ENCODE peak calls at places on chromosomes 1 and 21, in nine cellular contexts. One of them, this sample, is unnamed.
A peak's percentile ranks its signal among the peaks of the same experiment; 100 is the strongest.

GRCh38 chr1:83515566-83516169 is 483.3 kb downstream of the TTLL7 start:
- DNase-seq in AG10803: no peak
- DNase-seq in osteoblast: no peak
- DNase-seq in spleen: no peak
- DNase-seq in HFF-Myc: peak; percentile 69
- DNase-seq in psoas muscle: no peak
- DNase-seq in pancreas: no peak
- DNase-seq in left lung: no peak
- DNase-seq in brain microvascular endothelial cell: no peak
- DNase-seq in this sample: peak; percentile 57

GRCh38 chr21:42474043-42474831 is 21.8 kb downstream of the RSPH1 start:
- DNase-seq in AG10803: no peak
- DNase-seq in osteoblast: no peak
- DNase-seq in spleen: no peak
- DNase-seq in HFF-Myc: no peak
- DNase-seq in psoas muscle: no peak
- DNase-seq in pancreas: peak; percentile 82
- DNase-seq in left lung: no peak
- DNase-seq in brain microvascular endothelial cell: no peak
- DNase-seq in this sample: peak; percentile 72

GRCh38 chr1:40802078-40803075 is 18.8 kb downstream of the KCNQ4 start:
- DNase-seq in AG10803: peak; percentile 69
- DNase-seq in osteoblast: peak; percentile 97
- DNase-seq in spleen: peak; percentile 95
- DNase-seq in HFF-Myc: peak; percentile 9
- DNase-seq in psoas muscle: peak; percentile 87
- DNase-seq in pancreas: peak; percentile 84
- DNase-seq in left lung: peak; percentile 94
- DNase-seq in brain microvascular endothelial cell: peak; percentile 46
- DNase-seq in this sample: peak; percentile 90

GRCh38 chr1:98276514-98276913 is 355.7 kb upstream of the DPYD start:
- DNase-seq in AG10803: no peak
- DNase-seq in osteoblast: no peak
- DNase-seq in spleen: no peak
- DNase-seq in HFF-Myc: no peak
- DNase-seq in psoas muscle: no peak
- DNase-seq in pancreas: no peak
- DNase-seq in left lung: no peak
- DNase-seq in brain microvascular endothelial cell: no peak
- DNase-seq in this sample: no peak

GRCh38 chr1:178541829-178542553 is 29.1 kb downstream of the TEX35 start:
- DNase-seq in AG10803: no peak
- DNase-seq in osteoblast: peak; percentile 91
- DNase-seq in spleen: peak; percentile 89
- DNase-seq in HFF-Myc: no peak
- DNase-seq in psoas muscle: peak; percentile 48
- DNase-seq in pancreas: peak; percentile 71
- DNase-seq in left lung: peak; percentile 88
- DNase-seq in brain microvascular endothelial cell: no peak
- DNase-seq in this sample: peak; percentile 59

GRCh38 chr1:111140680-111140967 is 601 bp downstream of the CEPT1 start:
- DNase-seq in AG10803: peak; percentile 76
- DNase-seq in osteoblast: peak; percentile 88
- DNase-seq in spleen: no peak
- DNase-seq in HFF-Myc: no peak
- DNase-seq in psoas muscle: no peak
- DNase-seq in pancreas: no peak
- DNase-seq in left lung: no peak
- DNase-seq in brain microvascular endothelial cell: peak; percentile 30
- DNase-seq in this sample: peak; percentile 46

GRCh38 chr1:20037877-20038276 is 32.1 kb upstream of the PLA2G5 start:
- DNase-seq in AG10803: peak; percentile 17
- DNase-seq in osteoblast: no peak
- DNase-seq in spleen: peak; percentile 28
- DNase-seq in HFF-Myc: no peak
- DNase-seq in psoas muscle: no peak
- DNase-seq in pancreas: no peak
- DNase-seq in left lung: no peak
- DNase-seq in brain microvascular endothelial cell: no peak
- DNase-seq in this sample: peak; percentile 49

GRCh38 chr21:38905751-38906150 is 100.0 kb downstream of the ETS2 start:
- DNase-seq in AG10803: no peak
- DNase-seq in osteoblast: no peak
- DNase-seq in spleen: no peak
- DNase-seq in HFF-Myc: no peak
- DNase-seq in psoas muscle: no peak
- DNase-seq in pancreas: no peak
- DNase-seq in left lung: no peak
- DNase-seq in brain microvascular endothelial cell: no peak
- DNase-seq in this sample: no peak

GRCh38 chr21:24310780-24311179 is 1296.5 kb downstream of the MRPL39 start:
- DNase-seq in AG10803: no peak
- DNase-seq in osteoblast: no peak
- DNase-seq in spleen: no peak
- DNase-seq in HFF-Myc: no peak
- DNase-seq in psoas muscle: no peak
- DNase-seq in pancreas: no peak
- DNase-seq in left lung: no peak
- DNase-seq in brain microvascular endothelial cell: no peak
- DNase-seq in this sample: no peak

GRCh38 chr1:225484657-225485606 is 57.1 kb upstream of the LBR start:
- DNase-seq in AG10803: no peak
- DNase-seq in osteoblast: peak; percentile 44
- DNase-seq in spleen: no peak
- DNase-seq in HFF-Myc: no peak
- DNase-seq in psoas muscle: no peak
- DNase-seq in pancreas: peak; percentile 8
- DNase-seq in left lung: no peak
- DNase-seq in brain microvascular endothelial cell: no peak
- DNase-seq in this sample: no peak

GRCh38 chr1:113804421-113805255 is 7.6 kb downstream of the RSBN1 start:
- DNase-seq in AG10803: peak; percentile 38
- DNase-seq in osteoblast: peak; percentile 86
- DNase-seq in spleen: no peak
- DNase-seq in HFF-Myc: no peak
- DNase-seq in psoas muscle: no peak
- DNase-seq in pancreas: no peak
- DNase-seq in left lung: no peak
- DNase-seq in brain microvascular endothelial cell: peak; percentile 51
- DNase-seq in this sample: no peak

GRCh38 chr1:207284209-207284892 is 37.1 kb upstream of the CD55 start:
- DNase-seq in AG10803: peak; percentile 79
- DNase-seq in osteoblast: no peak
- DNase-seq in spleen: no peak
- DNase-seq in HFF-Myc: no peak
- DNase-seq in psoas muscle: no peak
- DNase-seq in pancreas: no peak
- DNase-seq in left lung: no peak
- DNase-seq in brain microvascular endothelial cell: no peak
- DNase-seq in this sample: peak; percentile 8

GRCh38 chr1:39727932-39728317 is 10.8 kb upstream of the PPIE start:
- DNase-seq in AG10803: no peak
- DNase-seq in osteoblast: no peak
- DNase-seq in spleen: no peak
- DNase-seq in HFF-Myc: no peak
- DNase-seq in psoas muscle: no peak
- DNase-seq in pancreas: no peak
- DNase-seq in left lung: no peak
- DNase-seq in brain microvascular endothelial cell: no peak
- DNase-seq in this sample: peak; percentile 55

GRCh38 chr1:39729030-39729429 is 9.7 kb upstream of the PPIE start:
- DNase-seq in AG10803: no peak
- DNase-seq in osteoblast: no peak
- DNase-seq in spleen: no peak
- DNase-seq in HFF-Myc: no peak
- DNase-seq in psoas muscle: no peak
- DNase-seq in pancreas: no peak
- DNase-seq in left lung: no peak
- DNase-seq in brain microvascular endothelial cell: no peak
- DNase-seq in this sample: no peak

GRCh38 chr1:39726600-39726999 is 12.1 kb upstream of the PPIE start:
- DNase-seq in AG10803: no peak
- DNase-seq in osteoblast: no peak
- DNase-seq in spleen: no peak
- DNase-seq in HFF-Myc: no peak
- DNase-seq in psoas muscle: no peak
- DNase-seq in pancreas: no peak
- DNase-seq in left lung: no peak
- DNase-seq in brain microvascular endothelial cell: no peak
- DNase-seq in this sample: no peak

GRCh38 chr1:39729842-39730241 is 8.8 kb upstream of the PPIE start:
- DNase-seq in AG10803: no peak
- DNase-seq in osteoblast: no peak
- DNase-seq in spleen: no peak
- DNase-seq in HFF-Myc: no peak
- DNase-seq in psoas muscle: no peak
- DNase-seq in pancreas: no peak
- DNase-seq in left lung: no peak
- DNase-seq in brain microvascular endothelial cell: no peak
- DNase-seq in this sample: no peak

DNA sequence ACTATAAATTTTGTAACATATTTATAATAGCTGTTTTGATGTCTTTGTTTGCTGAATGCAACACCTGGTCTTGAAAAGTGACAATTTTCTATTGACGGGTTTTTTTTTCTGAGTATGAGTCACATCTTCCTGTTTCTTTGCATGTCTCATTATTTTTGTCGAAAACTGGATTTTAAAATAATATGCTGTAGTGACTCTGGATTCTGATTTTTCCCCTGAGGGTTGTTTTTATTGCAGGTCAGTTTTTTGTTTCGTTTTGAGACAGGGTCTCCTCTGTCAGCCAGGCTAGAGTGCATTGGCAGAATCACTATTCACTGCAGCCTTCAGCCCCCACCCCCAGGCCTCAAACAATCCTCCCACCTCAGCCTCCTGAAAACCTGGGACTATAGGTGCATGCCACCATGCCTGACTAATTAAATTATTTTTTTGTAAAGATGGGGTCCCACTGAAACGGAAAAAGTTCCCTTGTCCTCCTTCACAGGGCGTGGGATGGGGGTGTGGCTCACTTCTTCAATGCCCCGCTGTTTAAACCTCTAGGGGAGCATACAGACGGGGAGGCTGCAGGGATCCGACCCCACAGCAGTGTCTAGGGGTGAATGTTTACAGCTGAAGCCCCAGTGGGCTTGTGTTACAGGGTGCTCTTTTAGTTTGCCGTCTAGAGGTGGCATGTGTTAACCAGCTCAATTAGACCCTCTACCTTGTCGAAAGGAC is 11.3 kb upstream of the PPIE start:
- DNase-seq in AG10803: no peak
- DNase-seq in osteoblast: no peak
- DNase-seq in spleen: no peak
- DNase-seq in HFF-Myc: no peak
- DNase-seq in psoas muscle: no peak
- DNase-seq in pancreas: no peak
- DNase-seq in left lung: no peak
- DNase-seq in brain microvascular endothelial cell: no peak
- DNase-seq in this sample: peak; percentile 68
- H3K4me3 ChIP-seq in AG10803: no peak overlapping the region
- H3K4me3 ChIP-seq in osteoblast: no peak overlapping the region
- H3K4me3 ChIP-seq in spleen: no peak overlapping the region
- H3K4me3 ChIP-seq in HFF-Myc: no peak overlapping the region
- H3K4me3 ChIP-seq in psoas muscle: no peak overlapping the region
- H3K4me3 ChIP-seq in pancreas: no peak overlapping the region
- H3K4me3 ChIP-seq in left lung: no peak overlapping the region
- H3K4me3 ChIP-seq in brain microvascular endothelial cell: no peak overlapping the region
- H3K4me3 ChIP-seq in this sample: peak overlapping the region; percentile 51

GRCh38 chr1:246297314-246298273 is 209.5 kb downstream of the SMYD3 start:
- DNase-seq in AG10803: no peak
- DNase-seq in osteoblast: no peak
- DNase-seq in spleen: no peak
- DNase-seq in HFF-Myc: no peak
- DNase-seq in psoas muscle: no peak
- DNase-seq in pancreas: no peak
- DNase-seq in left lung: no peak
- DNase-seq in brain microvascular endothelial cell: no peak
- DNase-seq in this sample: no peak
- TF ChIP-seq CTCF in AG10803: peak; percentile 7
- TF ChIP-seq CTCF in osteoblast: no peak
- TF ChIP-seq CTCF in spleen: no peak
- TF ChIP-seq CTCF in HFF-Myc: no peak
- TF ChIP-seq CTCF in psoas muscle: no peak
- TF ChIP-seq CTCF in pancreas: no peak
- TF ChIP-seq CTCF in left lung: no peak
- TF ChIP-seq CTCF in brain microvascular endothelial cell: no peak
- TF ChIP-seq CTCF in this sample: no peak

GRCh38 chr1:217526636-217527035 is 104.3 kb downstream of the GPATCH2 start:
- DNase-seq in AG10803: no peak
- DNase-seq in osteoblast: no peak
- DNase-seq in spleen: no peak
- DNase-seq in HFF-Myc: no peak
- DNase-seq in psoas muscle: no peak
- DNase-seq in pancreas: no peak
- DNase-seq in left lung: no peak
- DNase-seq in brain microvascular endothelial cell: peak; percentile 2
- DNase-seq in this sample: no peak

GRCh38 chr1:217527151-217527550 is 103.7 kb downstream of the GPATCH2 start:
- DNase-seq in AG10803: no peak
- DNase-seq in osteoblast: no peak
- DNase-seq in spleen: no peak
- DNase-seq in HFF-Myc: no peak
- DNase-seq in psoas muscle: no peak
- DNase-seq in pancreas: no peak
- DNase-seq in left lung: no peak
- DNase-seq in brain microvascular endothelial cell: no peak
- DNase-seq in this sample: no peak

GRCh38 chr1:217528271-217528670 is 102.6 kb downstream of the GPATCH2 start:
- DNase-seq in AG10803: peak; percentile 36
- DNase-seq in osteoblast: peak; percentile 43
- DNase-seq in spleen: no peak
- DNase-seq in HFF-Myc: no peak
- DNase-seq in psoas muscle: no peak
- DNase-seq in pancreas: no peak
- DNase-seq in left lung: no peak
- DNase-seq in brain microvascular endothelial cell: peak; percentile 75
- DNase-seq in this sample: no peak

GRCh38 chr1:217524787-217525520 is 105.9 kb downstream of the GPATCH2 start:
- DNase-seq in AG10803: peak; percentile 9
- DNase-seq in osteoblast: peak; percentile 89
- DNase-seq in spleen: no peak
- DNase-seq in HFF-Myc: no peak
- DNase-seq in psoas muscle: no peak
- DNase-seq in pancreas: no peak
- DNase-seq in left lung: no peak
- DNase-seq in brain microvascular endothelial cell: peak; percentile 24
- DNase-seq in this sample: no peak

GRCh38 chr1:217525773-217526490 is 105.0 kb downstream of the GPATCH2 start:
- DNase-seq in AG10803: peak; percentile 23
- DNase-seq in osteoblast: peak; percentile 39
- DNase-seq in spleen: no peak
- DNase-seq in HFF-Myc: no peak
- DNase-seq in psoas muscle: no peak
- DNase-seq in pancreas: no peak
- DNase-seq in left lung: no peak
- DNase-seq in brain microvascular endothelial cell: no peak
- DNase-seq in this sample: no peak
- H3K4me3 ChIP-seq in AG10803: no peak overlapping the region
- H3K4me3 ChIP-seq in osteoblast: no peak overlapping the region
- H3K4me3 ChIP-seq in spleen: no peak overlapping the region
- H3K4me3 ChIP-seq in HFF-Myc: no peak overlapping the region
- H3K4me3 ChIP-seq in psoas muscle: no peak overlapping the region
- H3K4me3 ChIP-seq in pancreas: no peak overlapping the region
- H3K4me3 ChIP-seq in left lung: no peak overlapping the region
- H3K4me3 ChIP-seq in brain microvascular endothelial cell: no peak overlapping the region
- H3K4me3 ChIP-seq in this sample: no peak overlapping the region

GRCh38 chr1:235583511-235584001 is 66.0 kb downstream of the GNG4 start:
- DNase-seq in AG10803: no peak
- DNase-seq in osteoblast: peak; percentile 84
- DNase-seq in spleen: peak; percentile 25
- DNase-seq in HFF-Myc: no peak
- DNase-seq in psoas muscle: no peak
- DNase-seq in pancreas: no peak
- DNase-seq in left lung: no peak
- DNase-seq in brain microvascular endothelial cell: no peak
- DNase-seq in this sample: no peak
- TF ChIP-seq CTCF in AG10803: peak; percentile 6
- TF ChIP-seq CTCF in osteoblast: no peak
- TF ChIP-seq CTCF in spleen: no peak
- TF ChIP-seq CTCF in HFF-Myc: peak; percentile 6
- TF ChIP-seq CTCF in psoas muscle: no peak
- TF ChIP-seq CTCF in pancreas: no peak
- TF ChIP-seq CTCF in left lung: no peak
- TF ChIP-seq CTCF in brain microvascular endothelial cell: no peak
- TF ChIP-seq CTCF in this sample: no peak

This sample was measured in GM12865.